ENCODE peak calls at places on chromosome 1, in eight cellular contexts. M, H, X, E, J, P, V and G are unnamed samples.

GRCh38 chr1:227734546-227734857 is 600 bp downstream of the JMJD4 start:
- DNase-seq in M (no peak), H (no peak), X (no peak), E (peak), J (no peak), P (no peak), V (no peak), G (no peak)

GRCh38 chr1:94541175-94542087 is at the start of gene F3:
- DNase-seq in M (peak), H (peak), X (peak), E (peak), J (peak), P (peak), V (peak), G (no peak)

GRCh38 chr1:78333426-78334012 is 157.3 kb upstream of the PTGFR start:
- DNase-seq in M (no peak), H (peak), X (peak), E (peak), J (peak), P (no peak), V (no peak), G (peak)

GRCh38 chr1:10168912-10169514 is 41.4 kb upstream of the KIF1B start:
- DNase-seq in M (no peak), H (no peak), X (no peak), E (no peak), J (no peak), P (no peak), V (no peak), G (no peak)

GRCh38 chr1:42479621-42480020 is 16.5 kb downstream of the CCDC30 start:
- DNase-seq in M (no peak), H (peak), X (no peak), E (no peak), J (peak), P (no peak), V (no peak), G (peak)

GRCh38 chr1:184553845-184554244 is 167.0 kb downstream of the C1orf21 start:
- DNase-seq in M (no peak), H (no peak), X (no peak), E (no peak), J (no peak), P (no peak), V (no peak), G (no peak)

GRCh38 chr1:179506199-179506598 is 69.5 kb downstream of the NPHS2 start:
- DNase-seq in M (no peak), H (no peak), X (no peak), E (no peak), J (no peak), P (no peak), V (no peak), G (no peak)

GRCh38 chr1:6424619-6425593 is at the start of gene ESPN:
- DNase-seq in M (peak), H (no peak), X (no peak), E (peak), J (no peak), P (no peak), V (no peak), G (no peak)

GRCh38 chr1:158067651-158068050 is 74.2 kb downstream of the KIRREL1 start:
- DNase-seq in M (no peak), H (no peak), X (peak), E (no peak), J (no peak), P (no peak), V (no peak), G (no peak)

GRCh38 chr1:15106608-15107007 is 46.9 kb upstream of the TMEM51 start:
- DNase-seq in M (no peak), H (no peak), X (peak), E (peak), J (no peak), P (no peak), V (no peak), G (no peak)

GRCh38 chr1:228147768-228148167 is 2.0 kb upstream of the GJC2 start:
- DNase-seq in M (no peak), H (no peak), X (peak), E (no peak), J (no peak), P (no peak), V (no peak), G (no peak)